ENCODE peak calls at places on chromosomes 1 and 21, in eight cellular contexts. V, W, H, Y, A, E, R and I are unnamed samples.

GRCh38 chr21:10639123-10639522 is 117.7 kb downstream of the TPTE start:
- DNase-seq in V (no peak), W (no peak), H (no peak), Y (no peak), A (no peak), E (no peak), R (no peak), I (no peak)

GRCh38 chr1:51954783-51955182 is 35.7 kb downstream of the RAB3B start:
- DNase-seq in V (no peak), W (no peak), H (no peak), Y (no peak), A (no peak), E (no peak), R (no peak), I (no peak)

GRCh38 chr1:6373961-6374720 is 19.4 kb downstream of the ACOT7 start:
- DNase-seq in V (no peak), W (no peak), H (no peak), Y (no peak), A (no peak), E (no peak), R (no peak), I (no peak)

GRCh38 chr1:229844675-229845074 is 218.6 kb downstream of the URB2 start:
- DNase-seq in V (no peak), W (no peak), H (no peak), Y (no peak), A (no peak), E (no peak), R (no peak), I (no peak)

GRCh38 chr1:921011-921837 is 2.5 kb upstream of the SAMD11 start:
- DNase-seq in V (no peak), W (peak; percentile 80), H (peak; percentile 77), Y (no peak), A (peak; percentile 8), E (peak; percentile 69), R (peak; percentile 19), I (peak; percentile 75)

GRCh38 chr1:43227138-43227836 is 42.5 kb upstream of the TMEM125 start:
- DNase-seq in V (peak; percentile 98), W (peak; percentile 95), H (peak; percentile 72), Y (peak; percentile 72), A (peak; percentile 51), E (peak; percentile 58), R (peak; percentile 51), I (peak; percentile 43)

GRCh38 chr1:55604749-55605148 is 389.6 kb upstream of the USP24 start:
- DNase-seq in V (no peak), W (no peak), H (no peak), Y (no peak), A (no peak), E (no peak), R (no peak), I (no peak)

GRCh38 chr1:20089328-20090077 is 19.5 kb downstream of the PLA2G5 start:
- DNase-seq in V (no peak), W (no peak), H (no peak), Y (no peak), A (no peak), E (no peak), R (no peak), I (no peak)

GRCh38 chr21:37210799-37211198 is 56.3 kb downstream of the VPS26C start:
- DNase-seq in V (no peak), W (no peak), H (no peak), Y (no peak), A (no peak), E (no peak), R (no peak), I (no peak)

GRCh38 chr1:181482001-181482430 is 1.3 kb upstream of the CACNA1E start:
- DNase-seq in V (no peak), W (no peak), H (no peak), Y (no peak), A (no peak), E (no peak), R (no peak), I (no peak)

GRCh38 chr1:43442756-43443155 is 11.0 kb downstream of the HYI start:
- DNase-seq in V (peak; percentile 16), W (no peak), H (no peak), Y (no peak), A (no peak), E (no peak), R (no peak), I (no peak)

GRCh38 chr21:41769521-41769920 is 2.7 kb upstream of the RIPK4 start:
- DNase-seq in V (no peak), W (no peak), H (no peak), Y (no peak), A (no peak), E (no peak), R (no peak), I (no peak)

GRCh38 chr1:151981178-151981525 is 12.5 kb downstream of the S100A10 start:
- DNase-seq in V (no peak), W (no peak), H (no peak), Y (no peak), A (no peak), E (peak; percentile 80), R (no peak), I (no peak)

GRCh38 chr1:196732526-196732925 is 42.1 kb upstream of the CFHR3 start:
- DNase-seq in V (no peak), W (no peak), H (no peak), Y (no peak), A (no peak), E (no peak), R (no peak), I (no peak)

GRCh38 chr1:161749509-161750407 is at the start of gene DUSP12:
- DNase-seq in V (peak; percentile 50), W (peak; percentile 86), H (peak; percentile 83), Y (peak; percentile 82), A (peak; percentile 76), E (peak; percentile 96), R (peak; percentile 66), I (peak; percentile 92)

GRCh38 chr1:209302777-209303642 is 280.5 kb upstream of the CAMK1G start:
- DNase-seq in V (no peak), W (no peak), H (no peak), Y (no peak), A (no peak), E (no peak), R (no peak), I (no peak)

GRCh38 chr1:67836769-67837168 is 3.5 kb upstream of the GNG12 start:
- DNase-seq in V (no peak), W (no peak), H (no peak), Y (no peak), A (no peak), E (no peak), R (no peak), I (no peak)

GRCh38 chr1:39370602-39371001 is 120.8 kb upstream of the BMP8A start:
- DNase-seq in V (no peak), W (no peak), H (no peak), Y (no peak), A (no peak), E (peak; percentile 58), R (no peak), I (no peak)

GRCh38 chr1:56146449-56146848 is 432.9 kb downstream of the PLPP3 start:
- DNase-seq in V (no peak), W (no peak), H (no peak), Y (no peak), A (no peak), E (peak; percentile 77), R (no peak), I (no peak)